ENCODE peak calls at places on chromosomes 1 and 21, in ten cellular contexts. S, F, N, Y, V, Q, M, R, W and K are unnamed samples.
A peak's percentile ranks its signal among the peaks of the same experiment; 100 is the strongest.

GRCh38 chr1:2229921-2230700 is 2.0 kb downstream of the SKI start:
- DNase-seq in S (peak; percentile 65), F (no peak), N (peak; percentile 59), Y (peak; percentile 53), V (peak; percentile 79), Q (peak; percentile 29), M (peak; percentile 62), R (peak; percentile 62), W (no peak), K (no peak)

GRCh38 chr1:231421616-231421970 is 494 bp downstream of the EGLN1 start:
- DNase-seq in S (peak; percentile 39), F (peak; percentile 57), N (peak; percentile 46), Y (peak; percentile 63), V (peak; percentile 87), Q (peak; percentile 50), M (peak; percentile 46), R (peak; percentile 47), W (no peak), K (peak; percentile 86)

GRCh38 chr1:206708058-206708457 is 23.4 kb downstream of the MAPKAPK2 start:
- DNase-seq in S (no peak), F (no peak), N (no peak), Y (no peak), V (no peak), Q (no peak), M (no peak), R (no peak), W (no peak), K (no peak)

GRCh38 chr1:235442788-235443429 is 61.3 kb downstream of the B3GALNT2 start:
- DNase-seq in S (no peak), F (no peak), N (no peak), Y (no peak), V (no peak), Q (no peak), M (no peak), R (no peak), W (peak; percentile 43), K (no peak)

GRCh38 chr1:154865442-154866256 is 4.4 kb downstream of the KCNN3 start:
- DNase-seq in S (no peak), F (no peak), N (no peak), Y (no peak), V (no peak), Q (no peak), M (no peak), R (no peak), W (no peak), K (no peak)

GRCh38 chr1:17498214-17498613 is 41.3 kb upstream of the ARHGEF10L start:
- DNase-seq in S (peak; percentile 57), F (no peak), N (no peak), Y (no peak), V (no peak), Q (no peak), M (no peak), R (no peak), W (no peak), K (no peak)

GRCh38 chr1:176949033-176949662 is 215.4 kb downstream of the ASTN1 start:
- DNase-seq in S (peak; percentile 39), F (no peak), N (peak; percentile 24), Y (peak; percentile 93), V (peak; percentile 67), Q (no peak), M (no peak), R (peak; percentile 10), W (no peak), K (no peak)

GRCh38 chr1:69246109-69246508 is 321.6 kb upstream of the LRRC7 start:
- DNase-seq in S (no peak), F (no peak), N (no peak), Y (no peak), V (no peak), Q (no peak), M (no peak), R (no peak), W (no peak), K (no peak)

GRCh38 chr1:31396633-31397351 is 16.2 kb upstream of the SERINC2 start:
- DNase-seq in S (no peak), F (no peak), N (no peak), Y (no peak), V (no peak), Q (no peak), M (no peak), R (no peak), W (peak; percentile 91), K (no peak)

GRCh38 chr1:222225171-222225570 is 322.7 kb downstream of the HHIPL2 start:
- DNase-seq in S (no peak), F (no peak), N (no peak), Y (no peak), V (no peak), Q (no peak), M (no peak), R (no peak), W (no peak), K (no peak)

GRCh38 chr21:42047821-42048613 is 23.1 kb upstream of the UMODL1 start:
- DNase-seq in S (no peak), F (no peak), N (peak; percentile 43), Y (no peak), V (no peak), Q (no peak), M (peak; percentile 48), R (peak; percentile 22), W (peak; percentile 95), K (peak; percentile 94)

GRCh38 chr1:94207695-94208094 is 29.7 kb downstream of the ARHGAP29 start:
- DNase-seq in S (no peak), F (no peak), N (no peak), Y (no peak), V (no peak), Q (no peak), M (no peak), R (no peak), W (no peak), K (no peak)

GRCh38 chr1:6819641-6820040 is 34.4 kb downstream of the CAMTA1 start:
- DNase-seq in S (no peak), F (no peak), N (no peak), Y (no peak), V (no peak), Q (no peak), M (no peak), R (no peak), W (no peak), K (no peak)

GRCh38 chr1:109898842-109899241 is 11.8 kb upstream of the CSF1 start:
- DNase-seq in S (no peak), F (no peak), N (no peak), Y (no peak), V (no peak), Q (no peak), M (no peak), R (no peak), W (no peak), K (no peak)

GRCh38 chr1:63873751-63874150 is 99.9 kb downstream of the ROR1 start:
- DNase-seq in S (no peak), F (no peak), N (no peak), Y (no peak), V (no peak), Q (no peak), M (no peak), R (no peak), W (no peak), K (no peak)

GRCh38 chr1:50822035-50822776 is 137.9 kb downstream of the FAF1 start:
- DNase-seq in S (no peak), F (no peak), N (no peak), Y (no peak), V (no peak), Q (no peak), M (no peak), R (no peak), W (no peak), K (no peak)